ENCODE peak calls at places on chromosomes 4 and X, in ten cellular contexts. P, N, O, W, V, X, D, Y, F and G are unnamed samples.

GRCh38 chrX:47807548-47807947 is 29.2 kb upstream of the ZNF81 start:
- DNase-seq in F (no peak), V (no peak), O (no peak), W (no peak), P (no peak), Y (no peak), N (no peak), D (no peak), X (no peak), G (no peak)

GRCh38 chr4:17033256-17034245 is 135.1 kb upstream of the LDB2 start:
- DNase-seq in N (no peak), D (peak; percentile 55), F (no peak), P (peak; percentile 74), V (peak; percentile 11), O (no peak), W (no peak), X (no peak), Y (no peak), G (no peak)

GRCh38 chr4:161791796-161792556 is 371.8 kb downstream of the FSTL5 start:
- DNase-seq in W (no peak), P (no peak), V (no peak), D (no peak), F (no peak), O (no peak), Y (no peak), N (no peak), X (no peak), G (no peak)

GRCh38 chr4:174999407-174999806 is 81.2 kb downstream of the ADAM29 start:
- DNase-seq in D (peak; percentile 75), F (no peak), N (no peak), W (no peak), V (peak; percentile 10), X (no peak), Y (peak; percentile 3), O (no peak), P (peak; percentile 39), G (no peak)

GRCh38 chr4:105807496-105807895 is 87.8 kb upstream of the NPNT start:
- DNase-seq in N (no peak), W (no peak), O (no peak), V (peak; percentile 36), D (no peak), F (no peak), X (no peak), P (peak; percentile 20), Y (peak; percentile 36), G (no peak)

GRCh38 chr4:115852767-115853091 is 739.3 kb upstream of the NDST4 start:
- DNase-seq in N (no peak), O (no peak), V (no peak), P (no peak), D (no peak), F (no peak), Y (no peak), X (no peak), W (no peak), G (no peak)

GRCh38 chrX:7921750-7922149 is 5.5 kb downstream of the PNPLA4 start:
- DNase-seq in P (no peak), D (no peak), N (no peak), V (no peak), Y (no peak), W (no peak), O (no peak), X (no peak), F (no peak), G (no peak)

GRCh38 chr4:47830263-47831025 is 7.4 kb downstream of the CORIN start:
- DNase-seq in N (no peak), D (peak; percentile 24), P (no peak), X (no peak), O (no peak), V (no peak), Y (no peak), F (no peak), W (no peak), G (no peak)

GRCh38 chrX:45628041-45628440 is 427.4 kb upstream of the DIPK2B start:
- DNase-seq in F (no peak), P (peak; percentile 39), D (peak; percentile 54), N (no peak), Y (peak; percentile 39), W (no peak), V (peak; percentile 15), X (no peak), O (no peak), G (no peak)

GRCh38 chr4:131547506-131547981 is 1601.5 kb upstream of the PCDH10 start:
- DNase-seq in D (no peak), F (no peak), O (no peak), N (no peak), P (no peak), V (no peak), W (no peak), X (no peak), Y (no peak), G (no peak)

GRCh38 chrX:110944323-110944761 is 148.7 kb upstream of the CHRDL1 start:
- DNase-seq in W (no peak), Y (no peak), O (peak; percentile 15), F (no peak), N (peak; percentile 2), D (no peak), X (no peak), V (no peak), P (no peak), G (no peak)

GRCh38 chr4:154132406-154132805 is 343.5 kb upstream of the SFRP2 start:
- DNase-seq in O (no peak), N (no peak), P (peak; percentile 57), D (peak; percentile 27), X (no peak), V (peak; percentile 2), F (no peak), Y (peak; percentile 18), W (no peak), G (no peak)

GRCh38 chr4:92012899-92013867 is 290.6 kb upstream of the GRID2 start:
- DNase-seq in O (no peak), F (no peak), Y (no peak), N (peak; percentile 21), D (no peak), X (no peak), V (no peak), P (no peak), W (no peak), G (no peak)

GRCh38 chrX:155767101-155767878 is 113.9 kb upstream of the VAMP7 start:
- DNase-seq in N (peak; percentile 6), Y (peak; percentile 85), V (peak; percentile 77), F (peak; percentile 5), X (peak; percentile 6), O (peak; percentile 10), P (peak; percentile 83), W (peak; percentile 55), D (peak; percentile 92), G (peak; percentile 9)

GRCh38 chr4:170446782-170447181 is 357.0 kb upstream of the AADAT start:
- DNase-seq in D (no peak), F (no peak), N (no peak), W (no peak), P (no peak), O (no peak), X (no peak), V (no peak), Y (no peak), G (no peak)

GRCh38 chr4:1792832-1793495 is at the start of gene FGFR3:
- DNase-seq in N (no peak), W (peak; percentile 20), Y (no peak), F (no peak), D (no peak), O (no peak), V (peak; percentile 11), X (peak; percentile 53), P (no peak), G (peak; percentile 66)

GRCh38 chr4:19748911-19749473 is 502.7 kb upstream of the SLIT2 start:
- DNase-seq in V (peak; percentile 28), Y (no peak), F (no peak), O (no peak), P (peak; percentile 36), D (peak; percentile 83), X (no peak), W (no peak), N (no peak), G (no peak)

GRCh38 chrX:148298737-148299136 is 201.7 kb upstream of the AFF2 start:
- DNase-seq in D (peak; percentile 10), F (no peak), X (no peak), Y (peak; percentile 16), N (no peak), P (peak; percentile 58), W (no peak), V (peak; percentile 1), O (no peak), G (no peak)

GRCh38 chr4:87150498-87151261 is 69.7 kb downstream of the KLHL8 start:
- DNase-seq in Y (peak; percentile 84), O (peak; percentile 8), V (peak; percentile 87), X (peak; percentile 10), P (peak; percentile 36), D (peak; percentile 67), W (peak; percentile 74), F (peak; percentile 45), N (peak; percentile 66), G (peak; percentile 70)

GRCh38 chr4:6641164-6641970 is 882 bp downstream of the MRFAP1 start:
- DNase-seq in P (peak; percentile 51), F (no peak), W (peak; percentile 52), D (peak; percentile 57), O (no peak), N (peak; percentile 46), X (peak; percentile 43), Y (peak; percentile 59), V (peak; percentile 39), G (peak; percentile 64)

GRCh38 chr4:76354517-76355473 is 48.3 kb downstream of the STBD1 start:
- DNase-seq in V (peak; percentile 26), X (no peak), Y (peak; percentile 26), F (no peak), N (no peak), P (no peak), D (no peak), O (no peak), W (peak; percentile 35), G (no peak)

GRCh38 chr4:48268956-48269860 is at the start of gene TEC:
- DNase-seq in O (no peak), Y (peak; percentile 21), F (no peak), X (peak; percentile 32), P (no peak), W (peak; percentile 26), N (peak; percentile 51), V (no peak), D (peak; percentile 29), G (peak; percentile 64)

GRCh38 chr4:166432842-166433241 is 559.8 kb downstream of the TLL1 start:
- DNase-seq in P (no peak), D (peak; percentile 28), O (no peak), Y (peak; percentile 30), N (no peak), F (no peak), V (no peak), W (no peak), X (no peak), G (no peak)

GRCh38 chrX:121579016-121579760 is 531.8 kb downstream of the GLUD2 start:
- DNase-seq in O (no peak), D (peak; percentile 3), W (peak; percentile 17), N (peak; percentile 28), P (no peak), X (no peak), F (no peak), Y (peak; percentile 51), V (peak; percentile 53), G (no peak)